ENCODE peak calls at places on chromosomes 16 and 17, in seven cellular contexts. O is sciatic nerve, V is heart right ventricle, G is MM.1S, Y is cardiac fibroblast, R is ascending aorta, W is EH. L is an unnamed sample.

GRCh38 chr16:85798901-85799496 is 345 bp downstream of the EMC8 start:
- DNase-seq in O (no peak), V (peak), G (no peak), Y (peak), R (no peak), W (peak), L (peak)

GRCh38 chr17:63954402-63955063 is 18.2 kb downstream of the SCN4A start:
- DNase-seq in O (no peak), V (no peak), G (peak), Y (no peak), R (no peak), W (no peak), L (no peak)

GRCh38 chr16:3884398-3884797 is 3.9 kb upstream of the CREBBP start:
- DNase-seq in O (no peak), V (no peak), G (no peak), Y (no peak), R (no peak), W (no peak), L (no peak)

GRCh38 chr16:70788668-70789161 is 12.2 kb downstream of the VAC14 start:
- DNase-seq in O (no peak), V (no peak), G (no peak), Y (no peak), R (no peak), W (no peak), L (no peak)

GRCh38 chr17:76685846-76686245 is 24.9 kb downstream of the MXRA7 start:
- DNase-seq in O (no peak), V (no peak), G (no peak), Y (no peak), R (no peak), W (no peak), L (no peak)

GRCh38 chr16:12257926-12258561 is 281.5 kb downstream of the SNX29 start:
- DNase-seq in O (no peak), V (no peak), G (no peak), Y (no peak), R (no peak), W (no peak), L (no peak)

GRCh38 chr17:78528541-78528940 is 48.7 kb downstream of the DNAH17 start:
- DNase-seq in O (no peak), V (no peak), G (no peak), Y (no peak), R (no peak), W (no peak), L (peak)

GRCh38 chr17:37506678-37507077 is 17.0 kb downstream of the DUSP14 start:
- DNase-seq in O (no peak), V (no peak), G (peak), Y (peak), R (no peak), W (peak), L (peak)

GRCh38 chr17:58913552-58913951 is 157.9 kb downstream of the PPM1E start:
- DNase-seq in O (no peak), V (no peak), G (no peak), Y (no peak), R (no peak), W (no peak), L (no peak)

GRCh38 chr17:45791041-45791582 is 7.0 kb downstream of the CRHR1 start:
- DNase-seq in O (no peak), V (no peak), G (no peak), Y (no peak), R (no peak), W (no peak), L (no peak)

GRCh38 chr16:10822702-10823101 is 4.1 kb upstream of the TVP23A start:
- DNase-seq in O (no peak), V (no peak), G (no peak), Y (no peak), R (no peak), W (no peak), L (no peak)